ENCODE peak calls at places on chromosomes 1 and 21, in ten cellular contexts. I, T, Z, C, A, N, W, H, L and P are unnamed samples. For H3K9me3, the result is how much of the 10 kb centered on the place peaks cover.

GRCh38 chr1:207825719-207826556 is 74.1 kb downstream of the CD46 start:
- DNase-seq in I (peak), C (peak), H (peak), L (no peak), W (peak), Z (peak), T (no peak), N (peak), A (peak), P (peak)

GRCh38 chr21:34810786-34811185 is 142.0 kb downstream of the CLIC6 start:
- DNase-seq in C (no peak), A (no peak), H (no peak), Z (no peak), T (no peak), W (no peak), I (no peak), N (no peak), L (no peak), P (no peak)

GRCh38 chr1:21605012-21605715 is 64.0 kb downstream of the RAP1GAP start:
- DNase-seq in H (no peak), L (no peak), Z (no peak), C (no peak), T (no peak), N (no peak), A (no peak), I (no peak), W (no peak), P (no peak)

GRCh38 chr1:91679446-91679845 is 178.8 kb downstream of the CDC7 start:
- DNase-seq in L (no peak), T (no peak), A (no peak), Z (no peak), C (no peak), N (no peak), I (no peak), H (no peak), W (no peak), P (no peak)

GRCh38 chr1:94713472-94714141 is 106.5 kb upstream of the SLC44A3 start:
- DNase-seq in Z (peak), W (peak), H (no peak), T (peak), A (peak), N (peak), I (peak), C (peak), L (peak), P (peak)

GRCh38 chr1:206040328-206040727 is 12.6 kb upstream of the RHEX start:
- DNase-seq in N (no peak), C (no peak), I (no peak), H (no peak), L (no peak), W (no peak), T (no peak), A (no peak), Z (no peak), P (no peak)

GRCh38 chr1:150796374-150796773 is 11.7 kb downstream of the CTSK start:
- DNase-seq in Z (no peak), T (no peak), C (no peak), W (no peak), A (no peak), I (no peak), H (no peak), L (no peak), N (no peak), P (no peak)

GRCh38 chr1:161265305-161265704 is 6.8 kb downstream of the PCP4L1 start:
- DNase-seq in I (no peak), T (no peak), N (no peak), Z (no peak), H (no peak), L (no peak), W (no peak), C (no peak), A (no peak), P (no peak)

GRCh38 chr1:200323856-200324400 is 85.9 kb downstream of the ZNF281 start:
- DNase-seq in T (no peak), I (no peak), C (no peak), H (no peak), Z (no peak), N (no peak), W (peak), A (no peak), L (no peak), P (no peak)

GRCh38 chr1:68384321-68384813 is 65.4 kb downstream of the RPE65 start:
- DNase-seq in I (no peak), N (no peak), C (no peak), W (peak), Z (peak), L (peak), T (no peak), A (no peak), H (peak), P (no peak)

GRCh38 chr1:54298284-54299033 is 98.5 kb downstream of the MRPL37 start:
- DNase-seq in N (no peak), L (no peak), C (no peak), W (peak), Z (no peak), A (no peak), H (peak), I (no peak), T (no peak), P (no peak)

GRCh38 chr21:26888256-26888655 is 43.0 kb upstream of the ADAMTS1 start:
- DNase-seq in N (no peak), H (no peak), L (no peak), W (no peak), I (no peak), A (no peak), C (no peak), T (no peak), Z (no peak), P (no peak)

GRCh38 chr1:31238986-31239613 is 587 bp downstream of the NKAIN1 start:
- DNase-seq in I (no peak), A (no peak), Z (peak), T (no peak), C (no peak), H (peak), W (no peak), L (no peak), N (no peak), P (peak)

GRCh38 chr1:156167536-156167935 is 14.2 kb downstream of the SEMA4A start:
- DNase-seq in Z (no peak), N (no peak), I (no peak), T (no peak), H (no peak), A (no peak), W (no peak), C (no peak), L (no peak), P (no peak)

GRCh38 chr1:226364129-226364899 is 43.6 kb downstream of the PARP1 start:
- DNase-seq in L (no peak), N (no peak), Z (peak), T (peak), A (no peak), H (no peak), C (no peak), W (peak), I (no peak), P (no peak)

GRCh38 chr1:85224734-85225623 is 24.2 kb upstream of the SYDE2 start:
- DNase-seq in C (peak), W (peak), H (no peak), Z (no peak), N (no peak), T (peak), I (no peak), L (no peak), A (no peak), P (no peak)

GRCh38 chr1:115980998-115981993 is 5.0 kb downstream of the SLC22A15 start:
- DNase-seq in Z (no peak), L (peak), N (no peak), I (no peak), T (no peak), H (peak), A (no peak), W (peak), C (peak), P (no peak)

GRCh38 chr1:205811660-205812059 is 1.3 kb downstream of the SLC41A1 start:
- DNase-seq in Z (peak), N (no peak), A (no peak), L (no peak), C (no peak), W (no peak), I (no peak), T (peak), H (no peak), P (no peak)

GRCh38 chr1:22189619-22190018 is 46.7 kb upstream of the WNT4 start:
- DNase-seq in C (no peak), T (no peak), I (no peak), W (no peak), N (no peak), A (peak), L (no peak), H (no peak), Z (no peak), P (no peak)

GRCh38 chr1:147598631-147599361 is 57.5 kb downstream of the BCL9 start:
- DNase-seq in N (peak), T (no peak), Z (no peak), L (peak), W (peak), I (peak), H (no peak), A (peak), C (peak), P (peak)

GRCh38 chr1:151809625-151810556 is 4.7 kb upstream of the LINGO4 start:
- DNase-seq in W (no peak), N (no peak), C (peak), Z (no peak), A (no peak), L (no peak), I (no peak), T (no peak), H (no peak), P (no peak)

GRCh38 chr1:115575661-115576060 is 66.1 kb upstream of the VANGL1 start:
- DNase-seq in Z (no peak), L (no peak), W (no peak), H (no peak), I (no peak), C (no peak), N (no peak), T (no peak), A (no peak), P (no peak)

GRCh38 chr21:46023126-46023985 is 41.8 kb downstream of the COL6A1 start:
- DNase-seq in A (peak), Z (peak), L (no peak), I (no peak), H (no peak), N (peak), W (no peak), T (no peak), C (no peak), P (peak)

GRCh38 chr1:53130878-53131589 is 11.4 kb downstream of the SLC1A7 start:
- DNase-seq in W (no peak), Z (no peak), I (peak), A (peak), C (peak), H (no peak), N (peak), L (no peak), T (no peak), P (peak)

GRCh38 chr1:194280463-194280862 is 1094.0 kb upstream of the B3GALT2 start:
- DNase-seq in L (peak), T (no peak), Z (no peak), H (no peak), W (no peak), N (no peak), C (no peak), A (no peak), I (no peak), P (no peak)

GRCh38 chr1:246518456-246519205 is 11.6 kb upstream of the SMYD3 start:
- DNase-seq in H (no peak), I (peak), W (no peak), C (no peak), A (no peak), T (no peak), Z (peak), L (no peak), N (no peak), P (no peak)
- H3K9me3 ChIP-seq in H (under half), I (under half), W (under half), C (under half), A (under half), T (under half), Z (under half), L (half or more), N (under half), P (under half)

DNA sequence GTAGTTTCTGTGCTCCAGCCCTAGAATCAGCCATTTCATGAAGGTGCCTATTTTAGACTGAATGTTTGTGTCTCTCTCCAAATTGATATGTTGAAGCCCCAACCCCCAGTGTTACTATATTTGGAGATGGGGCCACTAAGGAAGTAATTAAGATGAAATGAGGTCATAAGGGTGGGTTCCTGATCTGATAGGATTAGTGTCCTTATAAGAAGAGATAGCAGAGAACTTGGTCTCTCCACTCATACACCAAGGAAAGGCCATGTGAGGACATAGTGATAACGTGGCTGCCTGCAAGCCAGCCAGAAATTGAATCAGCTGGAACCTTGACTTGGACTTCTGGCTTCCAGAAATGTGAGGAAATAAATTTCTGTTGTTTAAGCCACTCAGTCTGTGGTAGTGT is 12.3 kb downstream of the RAVER2 start:
- DNase-seq in N (no peak), L (no peak), I (no peak), H (no peak), T (no peak), Z (peak), C (no peak), W (no peak), A (no peak), P (no peak)
- TF ChIP-seq POLR2A in N (no peak), L (no peak), I (no peak), H (no peak), T (no peak), Z (no peak), C (no peak), W (no peak), A (no peak), P (no peak)

GRCh38 chr1:247845693-247846017 is 4.0 kb upstream of the OR11L1 start:
- DNase-seq in I (no peak), Z (no peak), L (no peak), W (no peak), H (no peak), T (no peak), C (no peak), N (no peak), A (no peak), P (no peak)

GRCh38 chr1:247843411-247843810 is 1.7 kb upstream of the OR11L1 start:
- DNase-seq in I (no peak), L (no peak), N (no peak), T (no peak), W (no peak), H (no peak), A (no peak), Z (no peak), C (no peak), P (no peak)

GRCh38 chr1:247848346-247848745 is 6.7 kb upstream of the OR11L1 start:
- DNase-seq in A (no peak), T (no peak), C (no peak), L (no peak), W (no peak), Z (no peak), I (no peak), H (no peak), N (no peak), P (no peak)

GRCh38 chr1:247841796-247842195 is at the start of gene OR11L1:
- DNase-seq in T (no peak), H (no peak), Z (no peak), A (no peak), L (no peak), W (no peak), C (no peak), N (no peak), I (no peak), P (no peak)

GRCh38 chr1:247845011-247845692 is 3.5 kb upstream of the OR11L1 start:
- DNase-seq in Z (no peak), H (no peak), T (no peak), C (no peak), A (no peak), N (no peak), I (no peak), L (no peak), W (no peak), P (no peak)
- H3K9me3 ChIP-seq in Z (under half), H (under half), T (under half), C (under half), A (under half), N (under half), I (under half), L (under half), W (under half), P (under half)

GRCh38 chr1:11071463-11072215 is 11.8 kb upstream of the SRM start:
- DNase-seq in A (peak), L (no peak), Z (peak), N (no peak), W (no peak), C (peak), I (peak), T (peak), H (no peak), P (peak)
- TF ChIP-seq POLR2A in A (no peak), L (no peak), Z (no peak), N (no peak), W (no peak), C (no peak), I (no peak), T (no peak), H (no peak), P (no peak)

GRCh38 chr21:23601549-23601948 is 2005.7 kb downstream of the MRPL39 start:
- DNase-seq in C (no peak), I (no peak), W (no peak), H (no peak), L (no peak), Z (no peak), A (no peak), T (no peak), N (no peak), P (no peak)
- H3K9me3 ChIP-seq in C (under half), I (under half), W (under half), H (under half), L (under half), Z (under half), A (under half), T (under half), N (under half), P (under half)

GRCh38 chr1:51875291-51875772 is 3.2 kb downstream of the NRDC start:
- DNase-seq in C (no peak), Z (no peak), N (no peak), W (no peak), I (no peak), H (no peak), L (no peak), A (no peak), T (no peak), P (no peak)

GRCh38 chr1:51878307-51878615 is 266 bp downstream of the NRDC start:
- DNase-seq in I (no peak), W (no peak), H (no peak), N (no peak), A (no peak), L (no peak), C (no peak), T (no peak), Z (no peak), P (no peak)

GRCh38 chr1:51875836-51876235 is 2.7 kb downstream of the NRDC start:
- DNase-seq in T (no peak), I (no peak), H (no peak), N (no peak), C (no peak), A (no peak), Z (no peak), L (no peak), W (no peak), P (no peak)

GRCh38 chr1:51877434-51878306 is 857 bp downstream of the NRDC start:
- DNase-seq in T (peak), C (peak), Z (peak), L (no peak), N (no peak), H (peak), W (peak), A (no peak), I (peak), P (peak)

GRCh38 chr1:51878616-51879336 is at the start of gene NRDC:
- DNase-seq in N (peak), L (peak), Z (peak), A (peak), C (peak), T (peak), I (peak), W (peak), H (peak), P (peak)
- TF ChIP-seq POLR2A in N (peak), L (peak), Z (peak), A (peak), C (peak), T (peak), I (peak), W (peak), H (peak), P (peak)

GRCh38 chr1:228302086-228302485 is 94.2 kb downstream of the OBSCN start:
- DNase-seq in Z (no peak), A (no peak), I (no peak), T (no peak), C (no peak), N (no peak), W (no peak), L (no peak), H (no peak), P (no peak)
- H3K9me3 ChIP-seq in Z (under half), A (under half), I (under half), T (under half), C (under half), N (under half), W (under half), L (under half), H (under half), P (under half)

DNA sequence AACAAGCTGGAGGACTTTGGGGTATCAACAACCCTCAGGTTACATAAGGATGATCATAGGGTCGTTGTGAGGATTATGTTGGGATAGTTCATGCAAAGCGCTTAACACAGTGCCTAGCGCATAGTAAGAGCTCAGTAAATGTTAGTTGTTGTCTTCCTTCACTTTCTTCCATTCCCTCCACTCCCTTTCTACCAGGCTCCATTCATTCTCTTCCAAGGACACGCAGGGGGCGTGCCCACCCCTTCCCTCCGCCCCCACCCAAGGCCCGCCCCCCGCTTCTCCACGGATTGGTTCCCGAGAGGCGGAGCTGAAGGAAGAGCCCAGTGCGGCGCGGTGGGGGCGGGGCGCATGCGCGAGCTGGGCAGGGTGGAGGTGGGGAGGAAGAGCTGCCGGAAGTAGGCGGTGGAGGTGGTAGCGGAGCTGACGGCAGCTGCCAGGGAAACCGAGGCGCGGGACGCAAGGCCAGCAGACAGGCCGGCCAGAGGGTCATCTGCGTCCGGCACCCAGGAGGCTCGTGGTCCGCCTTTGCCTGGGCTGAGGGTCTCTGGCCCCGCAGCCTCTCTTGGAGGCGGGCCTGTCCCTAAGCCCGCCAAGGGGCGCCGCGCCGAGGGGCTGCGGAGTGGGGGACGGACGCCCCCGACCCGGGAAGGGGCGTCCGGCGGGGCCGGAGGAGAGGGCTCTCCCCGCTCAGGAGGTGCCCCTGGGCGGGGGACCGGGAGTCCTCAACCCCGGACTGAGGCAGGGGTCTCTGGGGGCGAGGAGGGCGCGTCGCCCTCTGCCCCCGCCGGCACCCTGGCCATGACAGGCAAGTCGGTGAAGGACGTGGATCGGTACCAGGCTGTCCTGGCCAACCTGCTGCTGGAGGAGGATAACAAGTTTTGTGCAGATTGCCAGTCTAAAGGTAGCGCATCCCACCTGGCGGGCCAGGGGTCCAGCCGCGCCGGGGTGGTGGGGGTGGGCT is at the start of gene SMAP2:
- DNase-seq in H (peak), I (peak), N (peak), C (peak), Z (peak), A (peak), L (peak), W (peak), T (peak), P (peak)
- TF ChIP-seq POLR2A in H (no peak), I (no peak), N (no peak), C (peak), Z (peak), A (peak), L (peak), W (peak), T (peak), P (peak)

GRCh38 chr1:8425781-8426161 is 107.9 kb downstream of the SLC45A1 start:
- DNase-seq in W (no peak), C (no peak), T (no peak), A (no peak), H (no peak), I (no peak), Z (no peak), N (no peak), L (no peak), P (no peak)
- H3K9me3 ChIP-seq in W (under half), C (under half), T (under half), A (under half), H (under half), I (under half), Z (under half), N (under half), L (under half), P (under half)